ENCODE peak calls at places on chromosome 16, in seven cellular contexts. S, Y, H, U, V, Z and B are unnamed samples.

GRCh38 chr16:27480761-27481160 is 69.0 kb downstream of the GTF3C1 start:
- DNase-seq in H (no peak), V (no peak), U (no peak), Y (no peak), Z (no peak), S (no peak), B (no peak)

GRCh38 chr16:22293137-22294106 is 3.8 kb upstream of the POLR3E start:
- DNase-seq in V (no peak), U (no peak), H (no peak), S (no peak), Z (no peak), Y (no peak), B (no peak)

GRCh38 chr16:89456412-89456811 is 33.9 kb downstream of the ANKRD11 start:
- DNase-seq in Z (no peak), Y (no peak), V (no peak), S (no peak), U (no peak), H (no peak), B (no peak)

GRCh38 chr16:50744911-50745310 is 3.0 kb downstream of the CYLD start:
- DNase-seq in U (no peak), V (no peak), H (no peak), Y (no peak), S (no peak), Z (no peak), B (no peak)

GRCh38 chr16:85104821-85105391 is 7.4 kb downstream of the CIBAR2 start:
- DNase-seq in V (no peak), H (no peak), U (no peak), S (peak), Y (peak), Z (no peak), B (no peak)

GRCh38 chr16:66660422-66661209 is 35.9 kb downstream of the CMTM4 start:
- DNase-seq in Y (peak), S (no peak), U (no peak), V (peak), H (peak), Z (peak), B (peak)

GRCh38 chr16:89395150-89396142 is 94.9 kb downstream of the ANKRD11 start:
- DNase-seq in Y (peak), V (peak), H (no peak), S (no peak), U (no peak), Z (peak), B (peak)

GRCh38 chr16:88993006-88993787 is 16.2 kb upstream of the CBFA2T3 start:
- DNase-seq in V (no peak), Z (no peak), U (no peak), S (no peak), H (no peak), Y (no peak), B (no peak)